ENCODE peak calls at places on chromosomes 1 and 21, in nine cellular contexts. M, I, D, H, K, S, J, Y and X are unnamed samples.

GRCh38 chr1:25520446-25521061 is 22.9 kb upstream of the LDLRAP1 start:
- DNase-seq in S (peak), H (peak), D (peak), J (peak), K (peak), I (no peak), M (peak), Y (peak), X (peak)

GRCh38 chr1:9382923-9383491 is 90.3 kb downstream of the SPSB1 start:
- DNase-seq in K (no peak), S (no peak), J (no peak), D (no peak), Y (no peak), M (no peak), H (no peak), I (no peak), X (no peak)

GRCh38 chr1:67432745-67433144 is 2.5 kb upstream of the SERBP1 start:
- DNase-seq in J (no peak), M (no peak), Y (no peak), K (no peak), D (no peak), H (no peak), I (no peak), S (no peak), X (no peak)

GRCh38 chr1:24027838-24028468 is 47.8 kb upstream of the SRSF10 start:
- DNase-seq in I (no peak), H (no peak), K (peak), S (peak), D (no peak), M (peak), Y (no peak), J (no peak), X (no peak)

GRCh38 chr1:245804696-245805095 is 649.9 kb downstream of the KIF26B start:
- DNase-seq in D (no peak), J (no peak), I (no peak), Y (no peak), K (no peak), S (no peak), H (no peak), M (no peak), X (no peak)

GRCh38 chr1:243440406-243440805 is 184.6 kb downstream of the SDCCAG8 start:
- DNase-seq in H (no peak), I (no peak), S (no peak), K (no peak), J (no peak), D (no peak), M (no peak), Y (no peak), X (no peak)

GRCh38 chr1:238409947-238410346 is 519.2 kb upstream of the ZP4 start:
- DNase-seq in H (no peak), J (no peak), D (no peak), S (peak), Y (no peak), I (peak), M (no peak), K (no peak), X (no peak)

GRCh38 chr1:179034720-179035119 is 9.0 kb downstream of the FAM20B start:
- DNase-seq in Y (no peak), M (no peak), D (no peak), I (no peak), J (no peak), K (no peak), H (no peak), S (no peak), X (no peak)

GRCh38 chr21:38609580-38609979 is 111.3 kb upstream of the ERG start:
- DNase-seq in K (no peak), H (no peak), D (no peak), Y (no peak), M (no peak), J (no peak), I (no peak), S (no peak), X (no peak)